ENCODE peak calls at places on chromosomes 13 and 19, in nine cellular contexts. Z is activated T-cell treated with anti-CD3 and anti-CD28 coated beads, Interleukin-2, amount 50 U/mL, for 4 hours; X is upper lobe of right lung; E is activated T-helper 17 cell treated with anti-CD3 and anti-CD28 coated beads, Interleukin-2, amount 50 U/mL, for 72 hours; K is activated CD8-positive, alpha-beta T cell treated with anti-CD3 and anti-CD28 coated beads, Interleukin-2, amount 10 ng/mL, durations not matched to agents 7 days and 5 days; I is activated naive CD8-positive, alpha-beta T cell treated with anti-CD3 and anti-CD28 coated beads, Interleukin-2, amount 50 U/mL, for 24 hours; R is right lobe of liver; G is B cell; O is psoas muscle. B is an unnamed sample.

GRCh38 chr13:33262997-33263396 is 22.6 kb downstream of the STARD13 start:
- ATAC-seq in E (no peak), X (peak; percentile 50), R (no peak), Z (no peak), I (no peak), G (no peak), K (no peak), O (no peak), B (no peak)

GRCh38 chr13:113350065-113350937 is 13.6 kb downstream of the GRTP1 start:
- ATAC-seq in O (no peak), K (no peak), X (peak; percentile 30), R (no peak), Z (peak; percentile 18), I (peak; percentile 24), G (no peak), E (no peak), B (no peak)

GRCh38 chr13:75236774-75237173 is 245.2 kb downstream of the TBC1D4 start:
- ATAC-seq in R (no peak), G (no peak), I (no peak), E (no peak), K (no peak), O (no peak), Z (no peak), X (no peak), B (no peak)

GRCh38 chr19:44710483-44710882 is 11.5 kb downstream of the CEACAM16 start:
- ATAC-seq in K (no peak), E (no peak), G (no peak), Z (no peak), O (peak; percentile 33), I (no peak), R (no peak), X (no peak), B (no peak)

GRCh38 chr13:65032825-65033224 is 2197.3 kb downstream of the PCDH9 start:
- ATAC-seq in X (peak; percentile 31), K (no peak), E (no peak), G (no peak), O (no peak), I (no peak), Z (no peak), R (no peak), B (no peak)

GRCh38 chr19:23904406-23904805 is 10.3 kb upstream of the ZNF726 start:
- ATAC-seq in Z (no peak), O (no peak), E (no peak), X (no peak), G (no peak), K (no peak), R (no peak), I (no peak), B (no peak)

GRCh38 chr13:49253997-49254396 is 6.3 kb downstream of the CDADC1 start:
- ATAC-seq in Z (no peak), E (no peak), I (no peak), O (no peak), K (peak; percentile 21), X (no peak), R (no peak), G (no peak), B (no peak)

GRCh38 chr19:38135150-38135998 is 88.6 kb downstream of the DPF1 start:
- ATAC-seq in Z (no peak), G (no peak), E (no peak), O (peak; percentile 73), X (peak; percentile 10), R (no peak), I (no peak), K (no peak), B (no peak)

GRCh38 chr13:33194820-33195692 is 90.5 kb downstream of the STARD13 start:
- ATAC-seq in E (no peak), O (no peak), Z (no peak), R (no peak), G (no peak), I (no peak), K (no peak), X (no peak), B (peak; percentile 67)

GRCh38 chr19:32809254-32809653 is 60.3 kb downstream of the SLC7A9 start:
- ATAC-seq in X (peak; percentile 82), Z (peak; percentile 27), I (peak; percentile 33), G (no peak), E (peak; percentile 32), R (peak; percentile 17), O (no peak), K (peak; percentile 44), B (no peak)

GRCh38 chr19:12353375-12353774 is 12.1 kb downstream of the ZNF442 start:
- ATAC-seq in I (no peak), O (no peak), R (no peak), K (no peak), G (no peak), Z (no peak), E (no peak), X (no peak), B (no peak)

GRCh38 chr19:54696117-54696548 is 28.1 kb upstream of the KIR3DL3 start:
- ATAC-seq in R (no peak), X (peak; percentile 16), I (peak; percentile 24), K (peak; percentile 51), E (no peak), G (no peak), O (no peak), Z (no peak), B (no peak)

GRCh38 chr13:80036845-80037504 is 304.0 kb downstream of the SPRY2 start:
- ATAC-seq in G (peak; percentile 51), K (no peak), I (no peak), O (no peak), R (peak; percentile 57), Z (no peak), X (peak; percentile 83), E (no peak), B (no peak)

GRCh38 chr13:35723061-35723461 is 246.6 kb upstream of the MAB21L1 start:
- ATAC-seq in K (no peak), I (no peak), X (no peak), R (no peak), G (no peak), E (no peak), O (peak; percentile 64), Z (no peak), B (peak; percentile 81)

GRCh38 chr19:13318190-13318589 is 168.0 kb downstream of the IER2 start:
- ATAC-seq in I (no peak), Z (no peak), O (no peak), X (no peak), R (no peak), G (no peak), E (no peak), K (no peak), B (no peak)

GRCh38 chr13:98751397-98752110 is 918 bp downstream of the SLC15A1 start:
- ATAC-seq in I (no peak), O (no peak), G (no peak), K (no peak), R (peak; percentile 61), Z (peak; percentile 35), X (no peak), E (no peak), B (no peak)

GRCh38 chr19:33312065-33312464 is 9.7 kb upstream of the CEBPA start:
- ATAC-seq in G (no peak), X (no peak), K (no peak), I (no peak), R (no peak), Z (no peak), E (no peak), O (no peak), B (no peak)

GRCh38 chr19:49749055-49749716 is 13.9 kb downstream of the TSKS start:
- ATAC-seq in I (no peak), Z (no peak), X (peak; percentile 34), G (no peak), K (no peak), R (peak; percentile 46), E (no peak), O (peak; percentile 59), B (no peak)

GRCh38 chr13:93646247-93646646 is 419.6 kb downstream of the GPC6 start:
- ATAC-seq in E (no peak), X (no peak), Z (no peak), I (no peak), R (peak; percentile 81), O (no peak), G (no peak), K (no peak), B (no peak)

GRCh38 chr13:29118471-29118870 is 298.3 kb downstream of the MTUS2 start:
- ATAC-seq in R (no peak), X (no peak), Z (no peak), E (no peak), O (no peak), G (no peak), I (no peak), K (no peak), B (no peak)

GRCh38 chr13:51625555-51626345 is 41.5 kb downstream of the WDFY2 start:
- ATAC-seq in O (no peak), E (no peak), R (peak; percentile 90), G (no peak), K (no peak), X (peak; percentile 45), I (no peak), Z (no peak), B (no peak)

GRCh38 chr13:49376121-49376520 is 67.7 kb downstream of the CAB39L start:
- ATAC-seq in O (no peak), Z (no peak), E (no peak), K (no peak), R (no peak), G (no peak), I (no peak), X (no peak), B (no peak)

GRCh38 chr19:47272448-47273312 is 2.0 kb upstream of the INAFM1 start:
- ATAC-seq in E (no peak), I (no peak), R (no peak), Z (no peak), X (no peak), O (no peak), G (no peak), K (no peak), B (no peak)

GRCh38 chr19:30742981-30743380 is 370.8 kb downstream of the ZNF536 start:
- ATAC-seq in E (no peak), I (no peak), G (no peak), Z (no peak), K (no peak), O (no peak), X (no peak), R (no peak), B (no peak)

GRCh38 chr13:99005609-99006008 is 27.7 kb upstream of the DOCK9 start:
- ATAC-seq in I (no peak), G (no peak), K (no peak), E (no peak), R (no peak), O (no peak), Z (no peak), X (no peak), B (no peak)

GRCh38 chr13:21683034-21683733 is 12.3 kb downstream of the FGF9 start:
- ATAC-seq in K (no peak), G (no peak), I (no peak), X (no peak), Z (no peak), R (no peak), E (peak; percentile 65), O (peak; percentile 95), B (peak; percentile 34)

GRCh38 chr19:3932931-3933810 is at the start of gene NMRK2:
- ATAC-seq in K (no peak), G (no peak), R (no peak), Z (peak; percentile 40), E (no peak), I (no peak), O (peak; percentile 84), X (peak; percentile 27), B (peak; percentile 50)

GRCh38 chr13:35136585-35136984 is 194.5 kb downstream of the NBEA start:
- ATAC-seq in R (no peak), E (no peak), O (no peak), I (no peak), G (no peak), X (no peak), Z (no peak), K (no peak), B (no peak)

GRCh38 chr13:52845766-52846566 is 2.5 kb downstream of the PCDH8 start:
- ATAC-seq in Z (peak; percentile 54), X (peak; percentile 13), R (peak; percentile 43), E (peak; percentile 31), G (no peak), O (no peak), I (peak; percentile 35), K (peak; percentile 21), B (no peak)

GRCh38 chr13:30779608-30780007 is 44.3 kb downstream of the ALOX5AP start:
- ATAC-seq in G (no peak), I (no peak), Z (no peak), E (no peak), K (no peak), O (no peak), R (no peak), X (no peak), B (no peak)

GRCh38 chr13:39575641-39576238 is 27.3 kb downstream of the LHFPL6 start:
- ATAC-seq in I (no peak), Z (no peak), E (no peak), R (no peak), O (no peak), K (no peak), G (no peak), X (no peak), B (no peak)